ENCODE peak calls at places on chromosome X, in seven cellular contexts. D, H, K, I, C, R and G are unnamed samples.

GRCh38 chrX:19673334-19674040 is 158.2 kb upstream of the MAP3K15 start:
- DNase-seq in D (peak), H (peak), K (peak), I (peak), C (peak), R (no peak), G (peak)

GRCh38 chrX:72016881-72017783 is 106.5 kb downstream of the NHSL2 start:
- DNase-seq in D (no peak), H (no peak), K (no peak), I (no peak), C (no peak), R (no peak), G (no peak)

GRCh38 chrX:26442340-26442739 is 226.4 kb downstream of the MAGEB5 start:
- DNase-seq in D (no peak), H (peak), K (no peak), I (no peak), C (no peak), R (no peak), G (no peak)

GRCh38 chrX:150544835-150545790 is 23.3 kb upstream of the MTM1 start:
- DNase-seq in D (no peak), H (peak), K (no peak), I (no peak), C (no peak), R (no peak), G (no peak)

GRCh38 chrX:106341823-106342222 is 173.7 kb downstream of the PWWP3B start:
- DNase-seq in D (no peak), H (no peak), K (no peak), I (no peak), C (no peak), R (no peak), G (no peak)

GRCh38 chrX:8897259-8897658 is 96.1 kb upstream of the FAM9A start:
- DNase-seq in D (no peak), H (no peak), K (no peak), I (no peak), C (no peak), R (no peak), G (no peak)

GRCh38 chrX:150269613-150270254 is 93.4 kb upstream of the MAMLD1 start:
- DNase-seq in D (peak), H (peak), K (no peak), I (peak), C (no peak), R (no peak), G (no peak)

GRCh38 chrX:96621811-96622210 is 62.8 kb upstream of the DIAPH2 start:
- DNase-seq in D (no peak), H (peak), K (no peak), I (no peak), C (no peak), R (no peak), G (no peak)

GRCh38 chrX:132631579-132632232 is 142.9 kb upstream of the MBNL3 start:
- DNase-seq in D (no peak), H (peak), K (no peak), I (peak), C (no peak), R (no peak), G (peak)

GRCh38 chrX:46811101-46811500 is 25.7 kb upstream of the RP2 start:
- DNase-seq in D (no peak), H (no peak), K (no peak), I (no peak), C (no peak), R (no peak), G (no peak)

GRCh38 chrX:121256653-121257052 is 209.2 kb downstream of the GLUD2 start:
- DNase-seq in D (peak), H (peak), K (no peak), I (no peak), C (no peak), R (no peak), G (peak)

GRCh38 chrX:74535633-74536141 is 78.7 kb downstream of the RLIM start:
- DNase-seq in D (peak), H (peak), K (peak), I (peak), C (no peak), R (peak), G (peak)

GRCh38 chrX:56248492-56248891 is 16.3 kb downstream of the KLF8 start:
- DNase-seq in D (peak), H (peak), K (peak), I (peak), C (no peak), R (no peak), G (peak)

GRCh38 chrX:115531818-115532403 is 29.1 kb upstream of the PLS3 start:
- DNase-seq in D (no peak), H (peak), K (no peak), I (no peak), C (no peak), R (no peak), G (peak)

GRCh38 chrX:53684415-53685192 is 1.9 kb downstream of the HUWE1 start:
- DNase-seq in D (no peak), H (no peak), K (no peak), I (no peak), C (no peak), R (peak), G (no peak)

GRCh38 chrX:63679432-63679831 is 105.6 kb downstream of the ARHGEF9 start:
- DNase-seq in D (no peak), H (no peak), K (no peak), I (no peak), C (no peak), R (no peak), G (no peak)

GRCh38 chrX:46965125-46965758 is 53.0 kb downstream of the JADE3 start:
- DNase-seq in D (no peak), H (peak), K (no peak), I (no peak), C (peak), R (no peak), G (no peak)

GRCh38 chrX:119695535-119696050 is 2.6 kb upstream of the SEPTIN6 start:
- DNase-seq in D (no peak), H (no peak), K (no peak), I (no peak), C (no peak), R (no peak), G (no peak)

GRCh38 chrX:140572724-140573123 is 67.9 kb upstream of the SOX3 start:
- DNase-seq in D (peak), H (peak), K (no peak), I (peak), C (no peak), R (no peak), G (peak)

GRCh38 chrX:42536286-42536685 is 241.7 kb downstream of the PPP1R2C start:
- DNase-seq in D (no peak), H (no peak), K (no peak), I (no peak), C (no peak), R (no peak), G (no peak)

GRCh38 chrX:117973175-117974075 is 143.2 kb downstream of the KLHL13 start:
- DNase-seq in D (no peak), H (no peak), K (no peak), I (no peak), C (no peak), R (no peak), G (no peak)

GRCh38 chrX:33252306-33252825 is 41.0 kb upstream of the DMD start:
- DNase-seq in D (no peak), H (no peak), K (no peak), I (no peak), C (no peak), R (no peak), G (no peak)

GRCh38 chrX:17030092-17030491 is 83.6 kb downstream of the REPS2 start:
- DNase-seq in D (no peak), H (no peak), K (no peak), I (no peak), C (no peak), R (no peak), G (no peak)

GRCh38 chrX:118271770-118272169 is 74.1 kb upstream of the WDR44 start:
- DNase-seq in D (no peak), H (peak), K (no peak), I (no peak), C (no peak), R (no peak), G (no peak)

GRCh38 chrX:130826249-130826648 is 76.8 kb downstream of the ENOX2 start:
- DNase-seq in D (no peak), H (no peak), K (no peak), I (no peak), C (no peak), R (no peak), G (no peak)

GRCh38 chrX:14095702-14096101 is 66.0 kb upstream of the GEMIN8 start:
- DNase-seq in D (peak), H (peak), K (no peak), I (peak), C (peak), R (no peak), G (peak)

GRCh38 chrX:82218361-82218760 is 1016.5 kb downstream of the SH3BGRL start:
- DNase-seq in D (no peak), H (no peak), K (no peak), I (peak), C (no peak), R (no peak), G (peak)

GRCh38 chrX:133838761-133839676 is 146.4 kb downstream of the GPC3 start:
- DNase-seq in D (peak), H (peak), K (no peak), I (no peak), C (no peak), R (no peak), G (peak)

GRCh38 chrX:2664497-2664896 is 26.6 kb upstream of the CD99 start:
- DNase-seq in D (no peak), H (peak), K (no peak), I (no peak), C (peak), R (no peak), G (no peak)

GRCh38 chrX:6849711-6850415 is 297.6 kb upstream of the STS start:
- DNase-seq in D (no peak), H (no peak), K (no peak), I (no peak), C (no peak), R (no peak), G (no peak)

GRCh38 chrX:43693602-43694406 is 37.7 kb downstream of the MAOA start:
- DNase-seq in D (peak), H (no peak), K (no peak), I (peak), C (no peak), R (no peak), G (no peak)

GRCh38 chrX:11461181-11462001 is 168.2 kb downstream of the AMELX start:
- DNase-seq in D (no peak), H (peak), K (no peak), I (no peak), C (no peak), R (no peak), G (no peak)

GRCh38 chrX:149495573-149496071 is 9.5 kb downstream of the IDS start:
- DNase-seq in D (no peak), H (peak), K (no peak), I (peak), C (no peak), R (no peak), G (peak)

GRCh38 chrX:19579485-19579884 is 64.2 kb upstream of the MAP3K15 start:
- DNase-seq in D (no peak), H (peak), K (no peak), I (no peak), C (no peak), R (no peak), G (peak)

GRCh38 chrX:101078716-101079115 is at the start of gene TMEM35A:
- DNase-seq in D (no peak), H (peak), K (no peak), I (no peak), C (peak), R (no peak), G (no peak)

GRCh38 chrX:69185886-69186285 is 20.6 kb upstream of the PJA1 start:
- DNase-seq in D (no peak), H (no peak), K (no peak), I (no peak), C (no peak), R (no peak), G (no peak)

GRCh38 chrX:45740291-45740690 is 539.6 kb upstream of the DIPK2B start:
- DNase-seq in D (no peak), H (no peak), K (no peak), I (no peak), C (no peak), R (no peak), G (no peak)
- H3K27ac ChIP-seq in D (no peak), H (no peak), K (no peak), I (no peak), C (no peak), R (no peak), G (no peak)

GRCh38 chrX:107713205-107714195 is 62.1 kb downstream of the TSC22D3 start:
- DNase-seq in D (peak), H (peak), K (peak), I (no peak), C (no peak), R (no peak), G (no peak)

GRCh38 chrX:107716045-107716684 is 59.4 kb downstream of the TSC22D3 start:
- DNase-seq in D (peak), H (peak), K (no peak), I (no peak), C (no peak), R (peak), G (no peak)

GRCh38 chrX:107715331-107716044 is 60.1 kb downstream of the TSC22D3 start:
- DNase-seq in D (peak), H (peak), K (no peak), I (no peak), C (no peak), R (no peak), G (no peak)

GRCh38 chrX:107712231-107713204 is 63.1 kb downstream of the TSC22D3 start:
- DNase-seq in D (peak), H (peak), K (peak), I (no peak), C (no peak), R (no peak), G (no peak)

GRCh38 chrX:107714196-107714811 is 61.3 kb downstream of the TSC22D3 start:
- DNase-seq in D (peak), H (peak), K (no peak), I (no peak), C (no peak), R (no peak), G (no peak)
- TF ChIP-seq CTCF in D (no peak), H (peak), K (no peak), I (no peak), C (peak), R (no peak), G (no peak)

DNA sequence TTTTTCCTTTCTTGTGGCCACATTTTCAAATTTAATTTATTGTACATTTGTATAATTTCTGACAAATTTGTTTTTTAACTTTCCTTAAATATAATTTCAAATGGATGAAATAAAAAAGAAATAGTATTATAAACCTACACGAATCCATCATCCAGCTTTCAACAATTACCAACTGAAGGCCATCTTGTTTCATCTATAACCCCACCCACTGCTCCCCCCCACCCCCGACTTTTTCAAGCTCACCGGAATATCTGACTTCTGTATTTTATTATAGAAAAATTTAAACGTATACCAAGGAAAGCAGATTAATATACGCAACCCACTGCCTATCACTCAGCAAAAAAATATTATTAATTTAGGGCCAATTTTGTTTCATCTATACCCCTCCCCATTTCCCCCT is 1.1 kb downstream of the MORF4L2 start:
- DNase-seq in D (no peak), H (peak), K (no peak), I (no peak), C (no peak), R (no peak), G (no peak)
- H3K27ac ChIP-seq in D (peak), H (peak), K (peak), I (peak), C (no peak), R (no peak), G (no peak)

GRCh38 chrX:153644356-153645125 is 2.5 kb upstream of the DUSP9 start:
- DNase-seq in D (no peak), H (no peak), K (peak), I (no peak), C (no peak), R (no peak), G (no peak)

GRCh38 chrX:153642655-153643430 is 4.2 kb upstream of the DUSP9 start:
- DNase-seq in D (no peak), H (no peak), K (no peak), I (no peak), C (no peak), R (no peak), G (no peak)

GRCh38 chrX:153642313-153642654 is 4.7 kb upstream of the DUSP9 start:
- DNase-seq in D (no peak), H (no peak), K (no peak), I (no peak), C (no peak), R (no peak), G (no peak)

GRCh38 chrX:153645151-153645550 is 1.9 kb upstream of the DUSP9 start:
- DNase-seq in D (no peak), H (no peak), K (peak), I (no peak), C (no peak), R (no peak), G (no peak)

DNA sequence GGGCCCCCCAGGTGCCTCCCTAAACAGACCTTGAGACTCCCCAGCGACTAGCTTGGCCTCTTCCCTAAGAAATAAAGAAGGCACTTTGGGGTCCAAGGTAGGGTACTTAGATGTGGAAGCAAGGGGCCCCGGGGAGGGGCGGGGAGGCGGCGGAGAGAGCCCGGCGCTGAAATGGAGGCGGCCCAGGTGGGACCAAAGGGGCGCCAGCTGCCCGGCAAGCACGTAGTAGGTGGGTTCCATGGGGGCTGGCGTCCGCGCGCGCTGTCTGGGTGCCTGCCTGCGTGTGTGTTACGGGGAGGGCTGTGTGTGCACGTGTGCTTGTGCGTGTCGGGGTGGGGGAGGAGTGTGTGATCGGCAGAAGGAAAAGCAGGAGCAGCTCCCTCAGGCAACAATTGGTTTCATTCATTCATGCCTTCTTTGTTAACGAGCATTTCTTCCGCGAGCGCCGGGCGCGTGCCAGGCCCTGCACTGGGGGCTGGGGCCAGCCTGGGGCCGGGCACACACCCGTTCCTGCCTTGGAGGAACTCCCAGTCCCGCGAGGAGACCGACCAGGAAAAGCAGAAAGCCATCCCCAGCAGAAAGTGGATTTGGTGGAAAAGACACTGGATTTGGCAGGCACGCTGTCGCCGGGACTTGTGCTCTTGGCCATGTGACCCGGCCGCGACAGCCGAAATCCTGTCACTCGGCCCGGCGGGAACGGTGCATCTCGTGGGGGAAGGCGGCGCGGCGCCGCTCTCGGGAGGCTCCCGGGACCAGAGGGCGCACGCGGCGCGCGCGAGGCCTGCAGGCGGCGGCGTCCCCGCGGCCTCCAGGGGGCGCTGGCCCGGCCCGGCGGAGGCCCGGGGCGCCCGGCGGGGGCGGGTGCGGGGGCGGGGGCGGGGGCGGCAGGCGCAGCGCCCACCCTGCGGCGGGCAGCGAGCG is 3.3 kb upstream of the DUSP9 start:
- DNase-seq in D (no peak), H (no peak), K (peak), I (no peak), C (no peak), R (no peak), G (no peak)
- TF ChIP-seq CTCF in D (no peak), H (no peak), K (no peak), I (peak), C (no peak), R (no peak), G (peak)

GRCh38 chrX:48590203-48591103 is 6.8 kb upstream of the WDR13 start:
- DNase-seq in D (no peak), H (peak), K (no peak), I (peak), C (no peak), R (no peak), G (no peak)

GRCh38 chrX:48589482-48590162 is 7.7 kb upstream of the WDR13 start:
- DNase-seq in D (no peak), H (peak), K (no peak), I (no peak), C (no peak), R (no peak), G (no peak)

GRCh38 chrX:48595929-48596328 is 1.4 kb upstream of the WDR13 start:
- DNase-seq in D (no peak), H (no peak), K (no peak), I (no peak), C (no peak), R (no peak), G (no peak)

GRCh38 chrX:48597353-48598264 is at the start of gene WDR13:
- DNase-seq in D (peak), H (peak), K (peak), I (peak), C (peak), R (peak), G (peak)

DNA sequence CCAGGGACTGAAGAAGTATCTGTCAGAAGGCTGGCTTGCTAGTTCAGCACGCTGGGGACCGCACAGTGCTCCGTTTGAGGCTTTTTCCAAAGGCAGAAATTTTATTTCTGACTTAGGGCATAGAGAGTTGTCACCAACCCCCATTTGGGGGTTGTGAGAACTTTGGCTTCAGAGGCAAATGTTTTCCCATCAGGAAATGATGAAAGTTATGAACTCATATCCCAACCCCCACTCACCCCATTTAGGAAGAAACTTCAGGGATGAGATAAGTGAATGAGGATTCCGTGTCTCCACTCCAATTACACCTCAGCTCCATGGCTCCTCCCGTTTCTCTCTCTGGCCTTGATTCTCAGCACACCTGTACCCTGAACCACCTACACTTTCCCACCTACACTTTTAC is 4.3 kb upstream of the WDR13 start:
- DNase-seq in D (no peak), H (peak), K (no peak), I (no peak), C (no peak), R (no peak), G (no peak)
- H3K27ac ChIP-seq in D (no peak), H (no peak), K (no peak), I (no peak), C (no peak), R (no peak), G (peak)

GRCh38 chrX:21766101-21766500 is 8.2 kb upstream of the SMPX start:
- DNase-seq in D (no peak), H (no peak), K (no peak), I (no peak), C (no peak), R (no peak), G (no peak)

GRCh38 chrX:21770631-21771321 is 12.9 kb upstream of the SMPX start:
- DNase-seq in D (no peak), H (no peak), K (no peak), I (peak), C (no peak), R (no peak), G (no peak)
- TF ChIP-seq CTCF in D (no peak), H (no peak), K (no peak), I (peak), C (no peak), R (no peak), G (no peak)

DNA sequence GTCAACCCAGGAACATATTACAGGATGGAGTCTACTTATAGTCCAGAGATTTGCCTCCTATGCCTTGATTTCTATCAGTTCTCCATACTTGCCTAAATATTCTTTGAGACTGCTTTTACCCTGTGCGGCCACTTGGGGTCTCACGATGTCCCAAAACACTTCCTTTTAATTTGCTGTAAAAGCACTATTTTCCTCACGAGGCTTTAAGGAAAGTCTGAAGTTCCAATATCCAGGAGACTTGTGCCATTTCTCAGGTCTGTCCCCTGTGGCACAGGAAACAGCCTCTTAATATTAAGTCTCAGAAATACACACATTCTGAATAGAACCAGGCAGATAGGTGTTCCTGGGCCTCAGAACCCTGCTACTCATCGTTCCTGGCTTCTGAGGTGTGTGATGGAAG is 142.9 kb downstream of the TMEM164 start:
- DNase-seq in D (peak), H (peak), K (no peak), I (no peak), C (no peak), R (no peak), G (no peak)
- H3K27ac ChIP-seq in D (no peak), H (no peak), K (no peak), I (no peak), C (no peak), R (peak), G (no peak)